ENCODE peak calls at places on chromosomes 3 and 15, in five cellular contexts. V is GM23338; R is CD8-positive, alpha-beta T cell; O is brain microvascular endothelial cell; D is kidney epithelial cell. E is an unnamed sample.

GRCh38 chr3:134325106-134325705 is 49.0 kb downstream of the AMOTL2 start:
- DNase-seq in V (no peak), R (no peak), O (no peak), D (no peak), E (no peak)

GRCh38 chr3:180073561-180073960 is 36.8 kb upstream of the PEX5L start:
- DNase-seq in V (no peak), D (no peak), O (no peak), R (no peak), E (no peak)

GRCh38 chr3:172302176-172302575 is 146.1 kb downstream of the GHSR start:
- DNase-seq in V (no peak), O (no peak), D (no peak), R (no peak), E (no peak)

GRCh38 chr3:15794303-15794771 is 3.4 kb downstream of the ANKRD28 start:
- DNase-seq in V (no peak), O (peak), D (no peak), R (no peak), E (no peak)

GRCh38 chr15:66879511-66879910 is 177.5 kb downstream of the SMAD6 start:
- DNase-seq in V (no peak), R (no peak), D (no peak), O (no peak), E (no peak)

GRCh38 chr15:94317211-94317610 is 85.8 kb downstream of the MCTP2 start:
- DNase-seq in R (no peak), D (no peak), V (no peak), O (no peak), E (no peak)

GRCh38 chr3:10702961-10703740 is 112.9 kb upstream of the SLC6A11 start:
- DNase-seq in D (no peak), O (no peak), V (peak), R (no peak), E (no peak)

GRCh38 chr3:17741621-17742091 is 775 bp downstream of the TBC1D5 start:
- DNase-seq in D (no peak), O (no peak), R (no peak), V (no peak), E (no peak)

GRCh38 chr15:39594056-39594763 is 13.3 kb downstream of the THBS1 start:
- DNase-seq in D (no peak), V (no peak), R (no peak), O (no peak), E (no peak)

GRCh38 chr15:85408270-85408746 is 27.9 kb downstream of the AKAP13 start:
- DNase-seq in V (no peak), R (no peak), D (no peak), O (no peak), E (no peak)

GRCh38 chr3:42264399-42265058 is 1.5 kb downstream of the CCK start:
- DNase-seq in V (peak), O (peak), D (no peak), R (no peak), E (no peak)

GRCh38 chr3:124569761-124570160 is 160.5 kb upstream of the UMPS start:
- DNase-seq in O (no peak), D (no peak), R (no peak), V (no peak), E (no peak)

GRCh38 chr3:146664403-146664802 is 59.3 kb upstream of the PLSCR5 start:
- DNase-seq in R (no peak), O (no peak), D (no peak), V (peak), E (no peak)

GRCh38 chr15:67124111-67124510 is 58.7 kb downstream of the SMAD3 start:
- DNase-seq in V (no peak), R (no peak), O (no peak), D (no peak), E (no peak)

GRCh38 chr3:111069974-111070751 is 1.5 kb upstream of the NECTIN3 start:
- DNase-seq in O (no peak), R (no peak), V (peak), D (no peak), E (no peak)

GRCh38 chr3:3801510-3801841 is 2.2 kb downstream of the LRRN1 start:
- DNase-seq in R (no peak), D (no peak), O (no peak), V (peak), E (no peak)

GRCh38 chr3:72338942-72339749 is 509.1 kb downstream of the SHQ1 start:
- DNase-seq in R (no peak), O (peak), D (peak), V (no peak), E (no peak)

GRCh38 chr15:58447244-58448010 is 15.6 kb downstream of the LIPC start:
- DNase-seq in V (no peak), O (peak), R (no peak), D (peak), E (no peak)

GRCh38 chr3:136535906-136536305 is 216.3 kb downstream of the STAG1 start:
- DNase-seq in D (no peak), R (no peak), V (no peak), O (no peak), E (no peak)

GRCh38 chr15:84598250-84598649 is 2.6 kb upstream of the ZSCAN2 start:
- DNase-seq in V (peak), R (no peak), D (no peak), O (peak), E (no peak)

GRCh38 chr3:12871404-12871983 is 30.1 kb upstream of the RPL32 start:
- DNase-seq in D (no peak), V (no peak), O (no peak), R (no peak), E (no peak)

GRCh38 chr3:161913786-161914389 is 417.3 kb downstream of the OTOL1 start:
- DNase-seq in R (no peak), V (no peak), D (peak), O (peak), E (no peak)

GRCh38 chr3:88149146-88149515 is 628 bp upstream of the C3orf38 start:
- DNase-seq in D (no peak), O (no peak), V (peak), R (no peak), E (no peak)

GRCh38 chr15:93046721-93047120 is 42.3 kb downstream of the RGMA start:
- DNase-seq in D (no peak), O (no peak), R (no peak), V (no peak), E (no peak)

DNA sequence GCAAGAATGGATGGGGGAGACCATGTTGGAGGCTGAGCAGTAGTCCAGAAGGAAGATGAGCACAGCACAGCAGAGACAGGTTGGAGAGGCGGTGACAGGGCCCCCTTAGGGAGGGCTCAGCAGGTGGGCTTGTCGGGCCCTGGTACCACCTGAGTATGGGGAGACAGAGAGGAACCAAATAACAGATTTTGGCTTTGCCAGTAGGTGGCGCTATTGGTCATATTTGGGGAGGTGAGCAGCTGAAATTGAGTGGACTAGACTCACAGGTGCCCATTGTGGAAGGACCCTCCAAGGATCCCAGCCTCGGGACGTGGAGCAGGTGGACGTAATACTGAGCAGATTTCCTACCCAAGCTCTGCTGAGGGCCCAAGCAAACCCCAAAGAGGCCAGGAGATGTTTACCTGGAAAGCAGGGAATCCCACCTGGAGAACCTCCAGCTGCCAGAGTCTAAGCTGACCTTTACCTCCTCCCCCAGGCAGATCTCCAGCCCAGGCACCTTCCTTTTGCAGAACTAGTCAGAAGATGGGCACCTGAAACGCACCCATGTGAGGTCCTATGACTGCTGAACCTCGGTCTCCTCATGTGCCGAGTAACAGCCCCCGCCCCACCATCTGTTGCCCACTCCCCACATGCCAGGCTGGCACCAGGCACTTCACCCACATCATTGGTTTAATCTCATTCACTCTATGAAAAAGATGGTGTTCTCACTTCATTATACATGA is 24.6 kb upstream of the CORO2B start:
- DNase-seq in O (peak), V (peak), R (no peak), D (no peak), E (peak)
- TF ChIP-seq CTCF in O (peak), V (peak), R (peak), D (peak), E (peak)

GRCh38 chr3:159565313-159565712 is 423.3 kb upstream of the IL12A start:
- DNase-seq in O (no peak), D (no peak), V (no peak), R (no peak), E (no peak)
- TF ChIP-seq CTCF in O (no peak), D (no peak), V (peak), R (no peak), E (no peak)

GRCh38 chr3:27467545-27467944 is 16.6 kb downstream of the SLC4A7 start:
- DNase-seq in D (no peak), O (no peak), R (no peak), V (peak), E (no peak)
- TF ChIP-seq CTCF in D (peak), O (peak), R (peak), V (peak), E (peak)

GRCh38 chr15:56871867-56872266 is 46.6 kb upstream of the TCF12 start:
- DNase-seq in V (no peak), D (no peak), O (no peak), R (no peak), E (no peak)

GRCh38 chr15:56868251-56868650 is 50.2 kb upstream of the TCF12 start:
- DNase-seq in V (no peak), R (no peak), D (no peak), O (no peak), E (no peak)

GRCh38 chr15:56866798-56867197 is 51.6 kb upstream of the TCF12 start:
- DNase-seq in R (no peak), V (no peak), O (no peak), D (no peak), E (no peak)

GRCh38 chr15:56871180-56871579 is 47.3 kb upstream of the TCF12 start:
- DNase-seq in R (no peak), D (peak), V (peak), O (peak), E (no peak)

DNA sequence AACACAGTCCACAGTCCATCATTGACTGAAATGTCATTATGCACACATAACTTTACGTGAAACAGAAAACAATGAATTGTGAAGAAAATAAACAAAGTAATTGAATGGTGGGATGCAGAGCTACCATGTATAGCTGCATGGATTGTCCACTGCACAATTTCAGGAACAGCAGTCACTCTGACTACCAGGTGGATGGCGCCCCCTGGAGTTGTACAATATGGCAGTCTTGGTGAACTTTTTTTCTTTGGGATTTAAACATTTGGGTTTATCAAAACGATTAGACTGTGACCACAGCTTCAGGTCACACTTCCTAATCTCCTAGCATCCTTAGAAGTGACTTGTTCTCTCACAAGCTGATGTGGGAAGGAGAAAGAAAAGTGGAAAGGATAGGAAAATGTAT is 48.9 kb upstream of the TCF12 start:
- DNase-seq in R (no peak), D (no peak), O (peak), V (peak), E (no peak)
- TF ChIP-seq CTCF in R (peak), D (peak), O (peak), V (peak), E (peak)

GRCh38 chr15:80308002-80308401 is 56.0 kb upstream of the CTXND1 start:
- DNase-seq in D (no peak), V (peak), R (no peak), O (no peak), E (no peak)
- TF ChIP-seq CTCF in D (no peak), V (peak), R (no peak), O (no peak), E (peak)

DNA sequence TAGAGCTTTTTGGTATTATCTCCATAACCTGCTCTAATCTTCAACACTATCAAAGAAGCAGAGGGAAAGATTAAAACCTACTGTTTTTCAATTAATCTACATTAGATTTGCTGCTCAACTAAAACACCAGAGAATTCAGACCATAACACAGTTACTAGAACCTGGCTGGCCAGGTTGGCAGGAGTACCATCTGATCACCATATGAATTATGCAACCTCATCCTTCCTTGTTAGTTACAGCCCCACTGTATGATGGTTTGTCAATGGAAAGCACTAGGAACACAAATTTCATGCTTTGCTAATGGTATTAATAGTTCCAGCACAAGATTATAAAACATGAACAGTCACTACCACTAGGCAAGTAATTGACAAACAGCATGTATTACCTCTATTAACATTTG is 5.8 kb downstream of the NPHP3 start:
- DNase-seq in D (no peak), R (no peak), V (no peak), O (no peak), E (no peak)
- TF ChIP-seq CTCF in D (no peak), R (no peak), V (no peak), O (no peak), E (no peak)

DNA sequence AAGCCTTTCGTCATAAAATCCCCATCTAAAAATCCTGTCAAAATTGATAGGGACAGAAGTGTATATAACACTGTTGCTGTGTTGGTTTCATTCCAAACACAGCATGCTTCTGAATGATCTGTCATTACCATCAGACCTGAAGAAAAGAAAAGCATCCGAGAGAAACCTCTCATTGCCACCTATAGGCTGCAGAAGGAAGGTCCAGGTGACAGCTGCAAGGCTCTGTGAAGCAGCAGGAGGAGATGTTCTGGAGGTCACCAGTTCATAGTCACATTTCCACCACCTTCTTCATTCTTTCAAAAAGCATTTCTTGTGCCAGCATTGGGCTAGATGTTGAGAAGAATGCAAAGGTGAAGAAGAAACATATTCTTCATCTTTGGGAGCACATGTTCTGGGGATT is 503.7 kb upstream of the NR2F2 start:
- DNase-seq in V (peak), O (no peak), D (no peak), R (no peak), E (no peak)
- TF ChIP-seq CTCF in V (peak), O (peak), D (peak), R (no peak), E (no peak)

GRCh38 chr15:41401904-41402267 is 410 bp downstream of the NDUFAF1 start:
- DNase-seq in O (no peak), D (no peak), R (no peak), V (no peak), E (no peak)
- TF ChIP-seq CTCF in O (no peak), D (no peak), R (no peak), V (no peak), E (no peak)

GRCh38 chr3:46489875-46490274 is 7.9 kb upstream of the RTP3 start:
- DNase-seq in V (no peak), O (peak), R (no peak), D (no peak), E (no peak)
- TF ChIP-seq CTCF in V (no peak), O (no peak), R (no peak), D (no peak), E (no peak)

DNA sequence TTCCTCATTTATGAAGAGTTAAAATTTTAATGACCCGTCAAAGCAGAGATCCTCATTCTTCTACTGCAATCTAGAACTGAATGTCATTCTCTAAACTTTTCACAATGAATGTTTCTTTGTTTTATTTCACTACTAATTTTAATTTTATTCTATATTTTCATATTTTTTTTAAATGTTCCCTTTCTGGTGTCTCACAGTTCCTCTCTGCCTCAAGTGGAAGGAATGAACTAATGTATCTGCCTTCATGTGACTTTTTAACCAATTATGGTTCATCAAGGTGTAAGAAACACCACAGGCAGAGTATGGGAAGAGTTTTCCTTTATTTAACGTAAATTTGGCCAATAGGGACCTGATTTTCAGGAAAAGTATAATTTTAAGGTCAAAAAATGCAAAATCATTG is 441.7 kb downstream of the EPHA6 start:
- DNase-seq in R (no peak), O (no peak), V (peak), D (no peak), E (no peak)
- TF ChIP-seq CTCF in R (no peak), O (no peak), V (no peak), D (no peak), E (no peak)